ENCODE peak calls at places on chromosome 22, in four cellular contexts. H is stomach, U is uterus, L is left ventricle myocardium inferior. V is an unnamed sample.

GRCh38 chr22:43312608-43313007 is 30.6 kb downstream of the SCUBE1 start:
- DNase-seq in H (no peak), U (no peak), L (no peak), V (peak; percentile 76)

GRCh38 chr22:42074846-42075245 is 798 bp downstream of the PHETA2 start:
- DNase-seq in H (no peak), U (no peak), L (no peak), V (no peak)

GRCh38 chr22:44777364-44777756 is 25.0 kb downstream of the ARHGAP8 start:
- DNase-seq in H (no peak), U (no peak), L (no peak), V (no peak)

GRCh38 chr22:41445171-41446056 is 1.2 kb downstream of the TOB2 start:
- DNase-seq in H (peak; percentile 32), U (peak; percentile 43), L (peak; percentile 44), V (peak; percentile 51)

GRCh38 chr22:48439560-48440135 is 1388.0 kb downstream of the BRD1 start:
- DNase-seq in H (no peak), U (no peak), L (no peak), V (no peak)

GRCh38 chr22:30947163-30947820 is 21.3 kb downstream of the MORC2 start:
- DNase-seq in H (no peak), U (no peak), L (peak; percentile 31), V (no peak)

GRCh38 chr22:23481369-23481768 is 98.7 kb downstream of the IGLL1 start:
- DNase-seq in H (no peak), U (no peak), L (no peak), V (no peak)

GRCh38 chr22:47367107-47367690 is 604.7 kb downstream of the TBC1D22A start:
- DNase-seq in H (peak; percentile 11), U (no peak), L (no peak), V (no peak)

GRCh38 chr22:49163258-49163959 is 664.3 kb downstream of the BRD1 start:
- DNase-seq in H (no peak), U (no peak), L (no peak), V (peak; percentile 29)

GRCh38 chr22:23219317-23219716 is 39.0 kb downstream of the BCR start:
- DNase-seq in H (no peak), U (no peak), L (no peak), V (no peak)

DNA sequence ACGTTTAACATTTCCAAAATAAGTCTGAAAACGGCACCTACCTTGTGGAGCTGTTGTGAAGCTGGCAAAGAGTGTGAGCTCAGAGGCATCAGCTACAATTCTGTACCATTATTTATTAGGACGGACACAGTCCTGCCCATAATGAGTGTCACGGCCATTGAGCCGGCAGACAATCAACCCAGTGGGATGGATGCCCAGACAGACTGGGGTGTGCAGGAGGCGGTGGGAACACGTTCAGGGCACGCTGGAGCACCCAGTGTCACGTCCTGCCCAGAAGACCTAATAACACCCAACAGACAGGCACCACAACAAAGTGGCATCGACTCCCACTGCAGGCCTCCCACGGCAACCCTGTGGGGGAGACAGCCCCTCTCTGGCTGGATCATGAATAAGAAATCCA is 34.5 kb downstream of the TPST2 start:
- DNase-seq in H (no peak), U (no peak), L (peak; percentile 57), V (no peak)
- H3K4me1 ChIP-seq in H (no peaks in the 10 kb centered on the region), U (no peaks in the 10 kb centered on the region), L (peaks cover 84% of the 10 kb centered on the region), V (peaks cover 38% of the 10 kb centered on the region)

DNA sequence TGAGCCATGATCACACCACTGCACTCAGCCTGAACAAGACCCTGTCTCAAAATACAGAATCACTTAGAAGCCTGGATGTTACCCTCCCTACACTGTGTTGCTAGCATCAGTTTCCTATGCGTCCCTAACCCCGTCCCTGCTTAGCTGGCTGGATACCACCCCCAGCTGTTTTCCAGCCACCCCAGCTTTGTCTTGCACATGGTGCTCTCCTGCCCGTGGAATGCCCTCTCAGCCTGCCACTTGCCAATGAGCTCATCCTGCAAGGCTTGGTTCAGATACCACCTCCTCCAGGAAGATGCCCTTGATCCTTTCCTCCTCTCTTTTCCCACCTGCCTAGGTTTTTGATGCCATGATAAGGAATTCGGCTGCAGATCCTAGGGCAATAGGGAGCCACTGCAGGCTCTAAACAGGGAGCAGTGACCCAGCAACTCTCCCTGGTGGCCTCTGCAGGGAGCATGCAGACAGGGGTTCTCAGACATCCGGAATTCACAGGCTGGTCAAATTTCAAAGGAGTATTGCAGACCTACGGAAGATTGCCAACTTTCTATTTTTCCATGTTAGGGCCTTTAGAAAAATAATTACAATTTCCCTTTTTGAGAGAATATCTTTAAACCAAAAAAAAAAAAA is 52.7 kb upstream of the WNT7B start:
- DNase-seq in H (no peak), U (peak; percentile 9), L (peak; percentile 8), V (no peak)
- H3K27me3 ChIP-seq in H (peaks cover 5% of the 10 kb centered on the region), U (no peaks in the 10 kb centered on the region), L (no peaks in the 10 kb centered on the region), V (no peaks in the 10 kb centered on the region)

DNA sequence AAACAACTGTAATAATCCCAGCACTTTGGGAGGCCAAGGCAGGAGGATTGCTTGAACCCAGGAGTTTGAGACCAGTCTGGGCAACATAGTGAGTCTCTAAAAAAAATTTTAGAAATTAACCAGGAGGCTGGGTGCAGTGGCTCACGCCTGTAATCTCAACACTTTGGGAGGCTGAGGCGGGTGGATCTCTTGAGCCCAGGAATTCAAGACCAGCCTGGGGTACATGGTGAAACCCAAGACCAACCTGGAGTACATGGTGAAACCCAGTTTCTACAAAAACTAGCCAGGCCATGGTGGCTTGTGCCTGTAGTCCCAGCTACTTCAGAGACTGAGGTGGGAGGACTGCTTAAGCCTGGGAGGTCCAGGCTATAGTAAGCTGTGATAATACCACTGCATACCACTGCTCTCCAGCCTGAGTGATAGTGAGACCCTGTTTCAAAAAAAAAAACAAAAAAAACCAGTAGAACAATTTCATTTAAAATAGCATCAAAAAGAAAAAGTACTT is 11.2 kb downstream of the PI4KA start:
- DNase-seq in H (no peak), U (no peak), L (no peak), V (no peak)
- H3K4me1 ChIP-seq in H (peaks cover 13% of the 10 kb centered on the region), U (no peaks in the 10 kb centered on the region), L (peaks cover 32% of the 10 kb centered on the region), V (peaks cover 2% of the 10 kb centered on the region)

GRCh38 chr22:38890377-38890776 is 18.4 kb upstream of the CBX6 start:
- DNase-seq in H (no peak), U (no peak), L (no peak), V (no peak)
- H3K27me3 ChIP-seq in H (no peaks in the 10 kb centered on the region), U (no peaks in the 10 kb centered on the region), L (no peaks in the 10 kb centered on the region), V (no peaks in the 10 kb centered on the region)

DNA sequence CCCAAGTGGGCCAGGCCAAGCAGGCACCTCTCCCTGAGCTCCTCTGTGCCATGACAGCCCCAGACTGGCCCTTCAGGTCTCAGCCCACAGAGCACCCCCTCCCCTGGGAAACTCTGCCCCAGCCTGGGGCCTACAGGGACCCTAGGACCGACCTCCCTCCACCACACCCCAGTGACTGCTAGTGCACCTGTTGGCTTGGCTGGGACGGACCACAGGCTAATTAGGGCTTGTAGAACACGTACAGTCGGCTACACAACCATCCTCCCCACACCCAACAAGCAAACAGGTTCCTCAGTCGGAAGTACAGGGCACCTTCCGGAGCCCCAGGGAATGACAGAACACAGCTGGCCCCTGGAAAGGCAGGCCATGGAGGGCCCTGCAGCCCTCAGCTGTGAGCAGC is 4.3 kb downstream of the SBF1 start:
- DNase-seq in H (no peak), U (no peak), L (no peak), V (no peak)
- H3K4me1 ChIP-seq in H (peaks cover 55% of the 10 kb centered on the region), U (peaks cover 25% of the 10 kb centered on the region), L (peaks cover 71% of the 10 kb centered on the region), V (no peaks in the 10 kb centered on the region)

DNA sequence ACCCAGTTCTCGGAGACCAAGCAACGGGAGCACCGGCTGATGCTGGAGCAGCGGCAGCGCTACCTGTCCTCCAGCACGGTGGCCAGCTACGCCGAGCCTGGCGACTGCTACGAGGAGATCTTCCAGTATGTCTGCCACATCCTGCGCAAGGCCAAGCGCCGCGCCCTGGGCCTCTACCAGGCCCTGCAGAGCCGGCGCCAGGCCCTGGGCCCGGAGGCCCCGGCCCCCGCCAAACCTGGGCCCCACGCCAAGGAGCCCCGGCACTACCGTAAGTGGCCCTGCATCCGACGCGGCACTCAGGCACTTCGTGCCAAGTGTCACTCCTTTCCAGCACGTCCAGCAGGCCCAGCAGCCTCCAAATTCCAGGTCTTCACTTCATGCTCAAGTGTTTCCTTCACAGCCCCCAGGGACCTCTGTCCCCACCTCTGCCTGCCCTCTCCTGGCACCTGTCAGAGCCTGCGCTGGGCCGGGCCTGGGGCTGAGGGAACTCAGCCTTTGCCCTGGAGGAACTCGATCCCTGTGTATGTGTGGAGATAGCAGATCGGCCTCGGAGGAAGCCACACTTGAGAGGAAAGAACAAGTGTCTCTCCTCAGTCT is 76.2 kb downstream of the CACNA1I start:
- DNase-seq in H (no peak), U (no peak), L (no peak), V (no peak)
- H3K27me3 ChIP-seq in H (peaks cover 28% of the 10 kb centered on the region), U (no peaks in the 10 kb centered on the region), L (peaks cover 97% of the 10 kb centered on the region), V (peaks cover 29% of the 10 kb centered on the region)

DNA sequence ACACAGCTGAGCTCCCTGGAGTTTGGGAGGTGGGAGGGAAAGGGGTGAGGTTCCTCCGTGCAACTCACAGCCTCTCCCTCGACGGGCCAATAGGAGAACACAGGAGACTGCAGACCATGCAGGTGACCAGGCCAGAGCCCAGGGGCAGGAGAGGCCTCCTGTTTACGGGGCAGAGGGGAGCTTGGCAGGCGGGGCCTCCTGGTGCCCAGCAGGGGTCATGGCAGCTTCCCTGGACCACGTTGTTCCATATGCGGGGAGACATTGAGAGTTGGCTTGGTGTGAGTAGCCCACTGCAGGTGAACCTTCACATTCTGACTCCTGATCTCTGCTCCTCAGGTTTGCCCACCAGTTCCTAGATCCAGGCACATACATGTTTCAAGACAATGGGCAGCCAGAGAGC is 19.3 kb upstream of the XKR3 start:
- DNase-seq in H (no peak), U (no peak), L (no peak), V (no peak)
- H3K4me1 ChIP-seq in H (no peaks in the 10 kb centered on the region), U (no peaks in the 10 kb centered on the region), L (no peaks in the 10 kb centered on the region), V (no peaks in the 10 kb centered on the region)

DNA sequence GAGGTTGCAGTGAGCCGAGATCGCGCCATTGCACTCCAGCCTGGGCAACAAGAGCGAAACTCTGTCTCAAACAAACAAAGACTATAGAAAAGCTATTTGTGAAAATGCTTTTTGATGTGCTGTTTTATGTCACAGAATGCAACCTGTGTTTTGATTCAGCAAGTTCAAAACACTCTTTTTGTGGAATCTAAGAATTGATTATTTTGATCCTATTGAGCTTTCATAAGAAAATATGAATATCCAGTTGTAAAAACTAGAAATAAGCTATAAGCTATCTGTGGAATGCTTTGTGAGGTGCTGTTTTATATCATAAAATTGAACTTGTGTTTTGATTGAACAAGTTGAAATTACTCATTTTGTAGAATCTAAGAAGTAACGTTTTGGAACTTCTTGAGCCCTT is 110.7 kb upstream of the VPREB1 start:
- DNase-seq in H (no peak), U (no peak), L (no peak), V (no peak)
- H3K27me3 ChIP-seq in H (no peaks in the 10 kb centered on the region), U (no peaks in the 10 kb centered on the region), L (peaks cover 53% of the 10 kb centered on the region), V (peaks cover 7% of the 10 kb centered on the region)

GRCh38 chr22:35841907-35842518 is 124.3 kb downstream of the APOL5 start:
- DNase-seq in H (no peak), U (no peak), L (no peak), V (no peak)

GRCh38 chr22:35846804-35847203 is 129.1 kb downstream of the APOL5 start:
- DNase-seq in H (no peak), U (no peak), L (no peak), V (no peak)

GRCh38 chr22:35842519-35842913 is 124.8 kb downstream of the APOL5 start:
- DNase-seq in H (no peak), U (no peak), L (no peak), V (no peak)

GRCh38 chr22:35842954-35843353 is 125.3 kb downstream of the APOL5 start:
- DNase-seq in H (no peak), U (no peak), L (no peak), V (no peak)

DNA sequence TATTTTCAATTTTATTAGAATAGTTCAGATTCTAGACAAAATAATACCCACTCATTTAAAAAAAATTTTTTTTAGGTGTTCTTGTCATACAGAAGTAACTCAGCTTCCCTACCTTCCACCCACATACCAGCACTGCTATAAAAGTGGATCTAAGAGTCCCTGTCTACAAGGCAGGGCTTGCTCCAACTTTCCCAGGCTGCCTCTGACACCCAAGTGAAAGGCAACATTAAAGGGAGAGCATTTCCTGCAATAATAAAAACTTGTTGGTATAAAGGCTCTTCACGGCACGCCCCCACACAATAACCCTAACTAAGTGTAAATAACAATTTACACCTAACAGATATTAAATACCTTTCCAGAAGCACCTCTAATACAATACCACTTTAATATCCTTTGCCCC is 127.2 kb downstream of the APOL5 start:
- DNase-seq in H (no peak), U (no peak), L (no peak), V (no peak)
- H3K4me1 ChIP-seq in H (peaks cover 5% of the 10 kb centered on the region), U (no peaks in the 10 kb centered on the region), L (peaks cover 89% of the 10 kb centered on the region), V (peaks cover 43% of the 10 kb centered on the region)

V was measured in heart left ventricle.